ENCODE peak calls at places on chromosome 2, in seven cellular contexts. T is kidney tubule cell; M is AG10803; S is HS-5; Q is stimulated activated CD4-positive, alpha-beta T cell treated with anti-CD3 and anti-CD28 coated beads, Interleukin-2, amount 100 ng/mL, for 48 hours; P is frontal cortex; X is fibroblast of mammary gland. A is an unnamed sample.

GRCh38 chr2:223865124-223865523 is 27.7 kb upstream of the AP1S3 start:
- DNase-seq in T (no peak), M (no peak), S (no peak), Q (no peak), P (no peak), X (no peak), A (no peak)

GRCh38 chr2:148020036-148020357 is 540 bp downstream of the ORC4 start:
- DNase-seq in T (no peak), M (peak), S (no peak), Q (no peak), P (no peak), X (peak), A (no peak)

GRCh38 chr2:41907141-41907540 is 140.7 kb upstream of the PKDCC start:
- DNase-seq in T (no peak), M (no peak), S (no peak), Q (no peak), P (no peak), X (no peak), A (no peak)

GRCh38 chr2:233794128-233794658 is 16.1 kb downstream of the MROH2A start:
- DNase-seq in T (no peak), M (no peak), S (no peak), Q (no peak), P (no peak), X (no peak), A (no peak)

GRCh38 chr2:219627105-219628100 is at the start of gene SLC4A3:
- DNase-seq in T (peak), M (peak), S (no peak), Q (no peak), P (peak), X (no peak), A (peak)

GRCh38 chr2:7031424-7032245 is 114.4 kb downstream of the RNF144A start:
- DNase-seq in T (peak), M (no peak), S (no peak), Q (no peak), P (no peak), X (peak), A (peak)

GRCh38 chr2:64541547-64541946 is 17.4 kb downstream of the AFTPH start:
- DNase-seq in T (no peak), M (no peak), S (no peak), Q (no peak), P (no peak), X (no peak), A (no peak)

GRCh38 chr2:169221745-169222369 is 140.5 kb downstream of the LRP2 start:
- DNase-seq in T (peak), M (no peak), S (peak), Q (no peak), P (no peak), X (peak), A (no peak)

GRCh38 chr2:127103243-127104165 is 3.5 kb downstream of the BIN1 start:
- DNase-seq in T (no peak), M (no peak), S (no peak), Q (no peak), P (peak), X (no peak), A (no peak)

GRCh38 chr2:160194946-160195345 is 5.1 kb downstream of the ITGB6 start:
- DNase-seq in T (peak), M (no peak), S (no peak), Q (no peak), P (no peak), X (no peak), A (no peak)

GRCh38 chr2:62660087-62660486 is 45.4 kb upstream of the EHBP1 start:
- DNase-seq in T (no peak), M (no peak), S (no peak), Q (no peak), P (no peak), X (no peak), A (no peak)

GRCh38 chr2:62292190-62292589 is 96.3 kb downstream of the B3GNT2 start:
- DNase-seq in T (peak), M (peak), S (no peak), Q (no peak), P (no peak), X (peak), A (no peak)

GRCh38 chr2:48514591-48514990 is 15.4 kb upstream of the STON1 start:
- DNase-seq in T (no peak), M (peak), S (no peak), Q (no peak), P (no peak), X (no peak), A (peak)

GRCh38 chr2:203732072-203732952 is 25.9 kb downstream of the CD28 start:
- DNase-seq in T (no peak), M (no peak), S (no peak), Q (no peak), P (no peak), X (no peak), A (no peak)

GRCh38 chr2:19711470-19712372 is 190.1 kb downstream of the TTC32 start:
- DNase-seq in T (peak), M (peak), S (peak), Q (no peak), P (no peak), X (peak), A (peak)

GRCh38 chr2:126399001-126399400 is 257.0 kb upstream of the GYPC start:
- DNase-seq in T (no peak), M (no peak), S (no peak), Q (peak), P (no peak), X (no peak), A (no peak)

GRCh38 chr2:8684885-8685696 is 3.2 kb downstream of the ID2 start:
- DNase-seq in T (peak), M (peak), S (no peak), Q (peak), P (no peak), X (no peak), A (no peak)

GRCh38 chr2:71813801-71814470 is 333.7 kb downstream of the CYP26B1 start:
- DNase-seq in T (no peak), M (peak), S (no peak), Q (no peak), P (no peak), X (peak), A (no peak)

GRCh38 chr2:33497177-33497787 is 20.8 kb downstream of the RASGRP3 start:
- DNase-seq in T (no peak), M (no peak), S (no peak), Q (no peak), P (no peak), X (no peak), A (no peak)

GRCh38 chr2:165425556-165425955 is 43.9 kb upstream of the CSRNP3 start:
- DNase-seq in T (no peak), M (no peak), S (no peak), Q (no peak), P (no peak), X (no peak), A (no peak)

GRCh38 chr2:64393611-64394010 is 60.4 kb upstream of the LGALSL start:
- DNase-seq in T (no peak), M (no peak), S (no peak), Q (no peak), P (no peak), X (no peak), A (no peak)

GRCh38 chr2:240125749-240126148 is 10.4 kb downstream of the COPS9 start:
- DNase-seq in T (no peak), M (no peak), S (no peak), Q (no peak), P (no peak), X (no peak), A (no peak)

GRCh38 chr2:234488913-234489451 is 7.9 kb downstream of the ARL4C start:
- DNase-seq in T (peak), M (no peak), S (no peak), Q (no peak), P (no peak), X (no peak), A (no peak)

GRCh38 chr2:95346738-95347671 is 49.9 kb downstream of the KCNIP3 start:
- DNase-seq in T (peak), M (peak), S (no peak), Q (no peak), P (peak), X (peak), A (no peak)

GRCh38 chr2:178306351-178307073 is 112.2 kb downstream of the OSBPL6 start:
- DNase-seq in T (peak), M (peak), S (no peak), Q (peak), P (no peak), X (peak), A (peak)

GRCh38 chr2:240905176-240905781 is 857 bp upstream of the CROCC2 start:
- DNase-seq in T (peak), M (no peak), S (no peak), Q (no peak), P (no peak), X (no peak), A (no peak)

GRCh38 chr2:196128749-196129148 is 42.6 kb downstream of the STK17B start:
- DNase-seq in T (no peak), M (no peak), S (no peak), Q (no peak), P (no peak), X (no peak), A (no peak)

GRCh38 chr2:145012806-145013205 is 492.9 kb upstream of the ZEB2 start:
- DNase-seq in T (peak), M (no peak), S (no peak), Q (no peak), P (no peak), X (no peak), A (no peak)

GRCh38 chr2:27903649-27904544 is 13.4 kb downstream of the BABAM2 start:
- DNase-seq in T (peak), M (peak), S (no peak), Q (no peak), P (no peak), X (peak), A (no peak)

GRCh38 chr2:1914541-1915165 is 170.3 kb upstream of the PXDN start:
- DNase-seq in T (no peak), M (no peak), S (no peak), Q (no peak), P (no peak), X (no peak), A (no peak)

GRCh38 chr2:69291004-69291650 is 95.9 kb downstream of the GFPT1 start:
- DNase-seq in T (peak), M (peak), S (no peak), Q (no peak), P (no peak), X (peak), A (peak)

GRCh38 chr2:12169721-12170120 is 423.3 kb downstream of the LPIN1 start:
- DNase-seq in T (peak), M (peak), S (no peak), Q (no peak), P (no peak), X (peak), A (peak)

A was measured in fibroblast of gingiva.